ENCODE peak calls at places on chromosomes 12 and 14, in four cellular contexts. S, U, R and K are unnamed samples.

GRCh38 chr12:85016423-85016822 is 19.7 kb downstream of the TSPAN19 start:
- DNase-seq in S (no peak), R (no peak), U (no peak), K (peak)

GRCh38 chr12:12510141-12510540 is 52.5 kb downstream of the DUSP16 start:
- DNase-seq in S (no peak), U (no peak), R (no peak), K (no peak)

GRCh38 chr12:17971850-17972249 is 118.1 kb downstream of the RERGL start:
- DNase-seq in R (no peak), S (no peak), U (no peak), K (no peak)

GRCh38 chr14:71362282-71362681 is 455.0 kb downstream of the PCNX1 start:
- DNase-seq in R (no peak), S (no peak), U (no peak), K (no peak)

GRCh38 chr12:106445981-106446380 is 88.4 kb downstream of the POLR3B start:
- DNase-seq in U (no peak), R (peak), S (no peak), K (no peak)

GRCh38 chr12:104480826-104481457 is 24.2 kb downstream of the CHST11 start:
- DNase-seq in R (no peak), S (no peak), U (no peak), K (no peak)

GRCh38 chr12:105562727-105563072 is 232.2 kb downstream of the C12orf75 start:
- DNase-seq in S (no peak), R (no peak), U (no peak), K (peak)

GRCh38 chr12:58369576-58369975 is 428.2 kb downstream of the ATP23 start:
- DNase-seq in U (no peak), S (no peak), R (no peak), K (no peak)

GRCh38 chr12:111753144-111753881 is 13.4 kb upstream of the ALDH2 start:
- DNase-seq in U (no peak), S (no peak), R (no peak), K (peak)

GRCh38 chr12:53182836-53183235 is 2.1 kb upstream of the CSAD start:
- DNase-seq in U (no peak), R (no peak), S (no peak), K (no peak)

GRCh38 chr12:32583535-32583934 is 95.6 kb upstream of the DNM1L start:
- DNase-seq in S (no peak), U (no peak), R (no peak), K (no peak)

GRCh38 chr12:569803-570236 is 93.4 kb downstream of the NINJ2 start:
- DNase-seq in R (peak), S (peak), U (no peak), K (peak)

GRCh38 chr14:105387530-105387922 is 10.8 kb upstream of the TEX22 start:
- DNase-seq in R (no peak), S (no peak), U (no peak), K (no peak)

GRCh38 chr14:64717870-64718269 is 13.6 kb downstream of the PLEKHG3 start:
- DNase-seq in U (no peak), S (no peak), R (no peak), K (no peak)